ENCODE peak calls at places on chromosome 19, in ten cellular contexts. Y is tibial nerve, R is endothelial cell, B is neural crest cell, I is IMR-90, G is GM13976, A is HCT116, D is RWPE1, F is AG09309, Q is cardiac fibroblast. O is an unnamed sample.

GRCh38 chr19:13044160-13044853 is 49.0 kb downstream of the NFIX start:
- DNase-seq in Y (no peak), R (no peak), B (no peak), I (peak), G (no peak), A (no peak), D (no peak), F (no peak), Q (no peak), O (no peak)

GRCh38 chr19:32877977-32878745 is 8.6 kb upstream of the SLC7A9 start:
- DNase-seq in Y (no peak), R (no peak), B (no peak), I (no peak), G (no peak), A (no peak), D (no peak), F (no peak), Q (no peak), O (no peak)

GRCh38 chr19:1590641-1591397 is 1.8 kb downstream of the MBD3 start:
- DNase-seq in Y (no peak), R (no peak), B (no peak), I (no peak), G (peak), A (no peak), D (no peak), F (no peak), Q (peak), O (no peak)

GRCh38 chr19:13644648-13645047 is 119.7 kb upstream of the MRI1 start:
- DNase-seq in Y (no peak), R (no peak), B (no peak), I (no peak), G (no peak), A (no peak), D (peak), F (no peak), Q (no peak), O (no peak)

GRCh38 chr19:6086081-6086858 is 24.0 kb downstream of the RFX2 start:
- DNase-seq in Y (no peak), R (no peak), B (no peak), I (peak), G (no peak), A (no peak), D (peak), F (no peak), Q (peak), O (no peak)

GRCh38 chr19:17081672-17082630 is 6.4 kb downstream of the MYO9B start:
- DNase-seq in Y (peak), R (no peak), B (no peak), I (no peak), G (no peak), A (no peak), D (no peak), F (no peak), Q (peak), O (no peak)

GRCh38 chr19:47003611-47003935 is 16.1 kb upstream of the NPAS1 start:
- DNase-seq in Y (no peak), R (no peak), B (no peak), I (peak), G (no peak), A (no peak), D (no peak), F (no peak), Q (no peak), O (no peak)

GRCh38 chr19:18362934-18363542 is 22.6 kb downstream of the PGPEP1 start:
- DNase-seq in Y (no peak), R (no peak), B (no peak), I (no peak), G (no peak), A (no peak), D (no peak), F (no peak), Q (peak), O (no peak)

GRCh38 chr19:34241513-34242337 is 12.6 kb upstream of the GARRE1 start:
- DNase-seq in Y (no peak), R (peak), B (peak), I (no peak), G (peak), A (no peak), D (no peak), F (no peak), Q (no peak), O (peak)

GRCh38 chr19:7751157-7751783 is 3.9 kb upstream of the CD209 start:
- DNase-seq in Y (no peak), R (no peak), B (no peak), I (peak), G (no peak), A (no peak), D (no peak), F (no peak), Q (no peak), O (no peak)

GRCh38 chr19:40284501-40285352 is at the start of gene AKT2:
- DNase-seq in Y (peak), R (peak), B (peak), I (peak), G (peak), A (no peak), D (no peak), F (no peak), Q (peak), O (peak)

GRCh38 chr19:50870417-50871089 is 2.7 kb upstream of the KLK2 start:
- DNase-seq in Y (no peak), R (no peak), B (no peak), I (peak), G (no peak), A (no peak), D (no peak), F (no peak), Q (peak), O (no peak)

GRCh38 chr19:1266116-1266817 is 2.9 kb upstream of the CIRBP start:
- DNase-seq in Y (no peak), R (peak), B (peak), I (peak), G (peak), A (no peak), D (peak), F (no peak), Q (peak), O (no peak)

GRCh38 chr19:29878973-29879654 is 62.9 kb upstream of the URI1 start:
- DNase-seq in Y (peak), R (no peak), B (no peak), I (peak), G (no peak), A (peak), D (peak), F (peak), Q (peak), O (no peak)

GRCh38 chr19:51071006-51071405 is 6.1 kb upstream of the KLK13 start:
- DNase-seq in Y (no peak), R (no peak), B (no peak), I (no peak), G (no peak), A (no peak), D (no peak), F (no peak), Q (no peak), O (no peak)

GRCh38 chr19:815775-816499 is 5.8 kb downstream of the PLPPR3 start:
- DNase-seq in Y (no peak), R (no peak), B (no peak), I (no peak), G (no peak), A (no peak), D (no peak), F (no peak), Q (no peak), O (no peak)

GRCh38 chr19:5369962-5370367 is 29.4 kb upstream of the PTPRS start:
- DNase-seq in Y (no peak), R (peak), B (peak), I (no peak), G (peak), A (no peak), D (no peak), F (no peak), Q (peak), O (peak)

GRCh38 chr19:32010071-32010470 is 335.3 kb upstream of the ZNF507 start:
- DNase-seq in Y (no peak), R (no peak), B (no peak), I (no peak), G (no peak), A (no peak), D (no peak), F (no peak), Q (no peak), O (no peak)

GRCh38 chr19:17296278-17296677 is 6.9 kb downstream of the ABHD8 start:
- DNase-seq in Y (no peak), R (no peak), B (no peak), I (peak), G (no peak), A (no peak), D (peak), F (no peak), Q (no peak), O (no peak)

GRCh38 chr19:52936151-52936957 is 13.1 kb upstream of the ZNF888 start:
- DNase-seq in Y (no peak), R (no peak), B (no peak), I (no peak), G (no peak), A (no peak), D (no peak), F (no peak), Q (no peak), O (no peak)

GRCh38 chr19:18282021-18282787 is 782 bp upstream of the JUND start:
- DNase-seq in Y (no peak), R (no peak), B (no peak), I (no peak), G (no peak), A (no peak), D (no peak), F (no peak), Q (no peak), O (no peak)

DNA sequence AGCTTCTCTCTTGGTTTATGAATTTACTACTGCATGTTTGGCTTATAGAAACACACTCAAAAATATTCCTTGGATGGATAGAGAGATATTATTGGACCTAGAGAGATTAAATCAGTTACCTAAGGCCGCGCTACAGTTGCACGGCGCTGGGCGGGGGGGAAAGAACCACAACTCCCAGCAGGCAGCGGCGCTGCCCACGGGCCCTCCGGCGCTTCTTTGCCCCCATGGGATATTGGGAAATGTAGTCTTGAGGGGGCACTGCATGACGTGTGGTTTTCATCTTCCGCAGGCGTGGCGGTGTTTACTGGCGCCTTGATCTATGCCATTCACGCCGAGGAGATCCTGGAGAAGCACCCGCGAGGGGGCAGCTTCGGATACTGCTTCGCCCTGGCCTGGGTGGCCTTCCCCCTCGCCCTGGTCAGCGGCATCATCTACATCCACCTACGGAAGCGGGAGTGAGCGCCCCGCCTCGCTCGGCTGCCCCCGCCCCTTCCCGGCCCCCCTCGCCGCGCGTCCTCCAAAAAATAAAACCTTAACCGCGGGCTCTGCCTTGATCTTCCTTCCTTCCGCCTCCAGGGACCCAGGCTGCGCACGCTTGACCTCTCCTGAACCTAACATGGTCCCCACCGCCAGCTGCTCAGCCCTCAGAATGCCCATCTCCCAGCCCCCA is 4.8 kb downstream of the EMP3 start:
- DNase-seq in Y (peak), R (peak), B (peak), I (no peak), G (peak), A (no peak), D (no peak), F (no peak), Q (no peak), O (peak)
- TF ChIP-seq CTCF in Y (no peak), R (no peak), B (peak), I (no peak), G (no peak), A (no peak), D (no peak), F (no peak), Q (no peak), O (peak)

GRCh38 chr19:35327642-35328041 is 1.3 kb upstream of the CD22 start:
- DNase-seq in Y (no peak), R (no peak), B (no peak), I (no peak), G (no peak), A (no peak), D (no peak), F (no peak), Q (no peak), O (no peak)
- TF ChIP-seq CTCF in Y (no peak), R (no peak), B (peak), I (no peak), G (peak), A (peak), D (no peak), F (peak), Q (no peak), O (peak)

DNA sequence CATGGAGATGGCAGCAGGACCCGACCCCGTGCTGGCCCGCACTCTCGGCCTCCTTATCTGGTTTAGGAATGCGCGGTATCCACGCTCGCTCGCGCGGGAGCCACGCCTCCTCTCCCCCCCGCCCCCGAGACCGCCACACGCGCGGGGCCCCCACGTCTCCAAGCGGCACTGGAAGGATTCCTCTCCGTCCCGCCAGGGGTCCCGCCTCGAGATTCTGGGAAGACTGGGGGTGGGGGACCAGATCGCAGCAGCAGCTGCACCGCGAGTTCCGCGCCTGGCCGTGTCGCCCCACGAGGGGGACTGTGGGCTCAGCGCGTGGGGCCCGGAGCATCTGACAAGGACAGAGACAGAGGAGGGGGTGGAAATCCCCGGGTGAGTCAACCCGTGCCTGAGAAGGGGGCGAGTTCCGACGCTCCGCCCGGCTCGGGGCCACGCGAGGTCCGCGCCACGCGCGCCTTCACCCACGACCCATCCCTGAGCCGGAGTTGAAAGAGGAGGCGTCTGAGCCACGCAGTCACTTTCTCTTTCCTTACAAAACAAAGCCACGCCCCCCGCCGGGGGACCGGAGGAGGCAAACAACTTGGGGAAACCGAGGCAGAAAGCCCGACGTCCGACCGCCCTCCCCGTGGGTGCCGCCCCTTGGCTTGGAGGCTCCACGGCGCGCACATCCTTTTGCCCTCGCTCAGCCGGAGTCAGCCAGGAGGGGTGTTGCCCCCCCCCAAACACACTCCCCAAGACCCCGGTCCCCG is 802 bp downstream of the S1PR2 start:
- DNase-seq in Y (peak), R (peak), B (peak), I (peak), G (peak), A (no peak), D (no peak), F (no peak), Q (peak), O (peak)
- TF ChIP-seq CTCF in Y (no peak), R (peak), B (peak), I (no peak), G (peak), A (no peak), D (no peak), F (no peak), Q (no peak), O (peak)

DNA sequence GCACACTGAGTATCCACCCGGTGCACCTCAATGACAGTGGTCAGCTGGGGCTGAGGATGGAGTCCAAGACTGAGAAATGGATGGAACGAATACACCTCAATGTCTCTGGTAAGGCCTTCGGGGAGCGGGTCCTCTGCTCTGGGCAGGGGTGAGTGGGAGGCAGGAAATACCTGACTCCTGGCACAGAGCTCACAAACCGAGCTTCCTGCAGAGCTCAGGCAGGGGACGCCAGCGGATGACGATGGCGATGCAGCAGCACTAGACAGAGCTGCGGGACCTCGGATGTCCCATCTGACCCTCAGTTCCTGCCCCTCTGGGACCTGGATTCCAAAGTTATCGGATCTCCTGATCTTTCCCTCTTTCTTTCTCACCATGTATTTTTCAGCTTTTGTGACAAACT is 3.8 kb downstream of the CD22 start:
- DNase-seq in Y (no peak), R (no peak), B (no peak), I (no peak), G (peak), A (no peak), D (no peak), F (no peak), Q (no peak), O (no peak)
- TF ChIP-seq CTCF in Y (no peak), R (no peak), B (no peak), I (no peak), G (peak), A (no peak), D (no peak), F (no peak), Q (no peak), O (no peak)

GRCh38 chr19:38850976-38851621 is 1.3 kb upstream of the HNRNPL start:
- DNase-seq in Y (no peak), R (peak), B (no peak), I (no peak), G (no peak), A (no peak), D (no peak), F (no peak), Q (no peak), O (peak)

GRCh38 chr19:38849147-38849745 is 540 bp downstream of the HNRNPL start:
- DNase-seq in Y (peak), R (peak), B (peak), I (peak), G (peak), A (peak), D (peak), F (peak), Q (peak), O (peak)

GRCh38 chr19:38849746-38850230 is at the start of gene HNRNPL:
- DNase-seq in Y (no peak), R (peak), B (peak), I (no peak), G (peak), A (no peak), D (peak), F (no peak), Q (no peak), O (peak)

GRCh38 chr19:38851622-38852230 is 1.9 kb upstream of the HNRNPL start:
- DNase-seq in Y (peak), R (peak), B (peak), I (peak), G (peak), A (peak), D (peak), F (peak), Q (peak), O (peak)

GRCh38 chr19:38850231-38850975 is 617 bp upstream of the HNRNPL start:
- DNase-seq in Y (peak), R (peak), B (peak), I (peak), G (peak), A (peak), D (peak), F (peak), Q (peak), O (peak)
- TF ChIP-seq CTCF in Y (no peak), R (no peak), B (peak), I (peak), G (no peak), A (no peak), D (no peak), F (no peak), Q (no peak), O (no peak)

DNA sequence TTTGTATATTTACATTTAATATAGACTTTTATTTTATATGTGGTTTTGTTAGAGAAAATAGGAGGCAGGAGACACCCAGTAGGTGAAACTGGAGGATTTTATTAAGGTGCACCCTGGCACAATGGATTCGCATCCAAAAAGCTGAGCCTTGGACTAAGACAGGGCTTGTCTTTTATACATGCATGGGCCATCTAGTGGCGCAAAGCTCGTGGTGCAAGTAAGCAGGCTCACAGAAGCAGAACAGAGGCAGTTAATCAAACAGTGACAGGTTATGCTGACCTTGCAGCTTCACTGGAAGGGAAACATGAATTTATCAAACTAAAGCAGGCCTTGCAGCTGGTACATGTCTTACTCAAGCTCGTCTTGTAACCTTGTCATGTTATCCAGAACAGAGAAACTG is 58.8 kb upstream of the ZNF681 start:
- DNase-seq in Y (no peak), R (no peak), B (no peak), I (peak), G (no peak), A (peak), D (no peak), F (no peak), Q (no peak), O (no peak)
- TF ChIP-seq CTCF in Y (no peak), R (peak), B (peak), I (no peak), G (no peak), A (peak), D (peak), F (peak), Q (peak), O (no peak)

DNA sequence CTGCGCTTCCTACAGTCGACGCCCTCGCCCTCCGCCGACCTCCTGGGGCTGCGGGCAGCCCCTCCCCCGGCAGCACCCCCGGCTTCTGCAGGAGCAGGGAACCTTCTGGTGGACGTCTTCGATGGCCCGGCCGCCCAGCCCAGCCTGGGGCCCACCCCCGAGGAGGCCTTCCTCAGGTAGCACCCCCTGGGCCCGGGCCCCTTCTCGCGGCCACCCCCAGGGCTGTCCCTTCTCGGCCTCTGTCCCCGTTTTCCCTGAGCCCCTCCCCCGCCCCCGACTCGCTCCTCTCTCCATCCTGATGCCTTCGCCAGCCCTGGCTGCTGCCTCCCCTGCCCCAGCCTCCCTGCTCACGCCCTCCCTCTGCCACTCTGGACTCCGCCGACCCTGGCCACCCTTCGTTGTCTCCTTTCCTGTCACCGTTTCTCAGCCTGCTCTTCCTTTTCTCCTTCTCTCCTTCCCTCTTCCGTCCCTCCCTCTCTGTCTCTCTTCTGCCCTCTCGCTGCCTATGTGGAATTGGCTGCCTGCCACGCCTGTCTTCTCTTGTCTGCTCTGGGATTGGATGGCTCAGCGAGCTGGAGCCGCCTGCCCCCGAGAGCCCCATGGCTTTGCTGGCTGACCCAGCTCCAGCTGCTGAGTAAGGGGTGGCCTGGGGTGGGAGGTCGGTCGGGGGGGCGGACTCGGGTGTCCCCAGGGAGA is 11.0 kb downstream of the FUZ start:
- DNase-seq in Y (peak), R (no peak), B (peak), I (peak), G (no peak), A (no peak), D (no peak), F (no peak), Q (peak), O (no peak)
- TF ChIP-seq CTCF in Y (peak), R (no peak), B (no peak), I (peak), G (no peak), A (no peak), D (no peak), F (peak), Q (peak), O (no peak)

O was measured in progenitor cell of endocrine pancreas.